ENCODE peak calls at places on chromosomes 2 and 18, in ten cellular contexts. B is HL-60, G is adrenal gland, V is choroid plexus epithelial cell, L is GM12878, T is upper lobe of right lung, M is coronary artery, C is AG04450, D is fibroblast of mammary gland, Q is A549. Z is an unnamed sample.

GRCh38 chr2:234694244-234695013 is 197.5 kb upstream of the ARL4C start:
- DNase-seq in L (no peak), G (no peak), M (no peak), B (no peak), C (no peak), Q (no peak), T (no peak), D (peak), V (peak), Z (no peak)

GRCh38 chr2:95354469-95354901 is 48.0 kb upstream of the FAHD2A start:
- DNase-seq in B (no peak), T (no peak), Q (no peak), D (no peak), C (no peak), L (no peak), V (no peak), M (peak), G (peak), Z (no peak)

GRCh38 chr2:58358024-58358423 is 116.9 kb upstream of the FANCL start:
- DNase-seq in D (no peak), L (no peak), C (no peak), M (no peak), B (no peak), G (no peak), V (no peak), Q (no peak), T (no peak), Z (no peak)

GRCh38 chr2:220228310-220229006 is 601.0 kb downstream of the SLC4A3 start:
- DNase-seq in M (no peak), G (peak), T (no peak), V (peak), C (peak), B (no peak), Q (peak), L (no peak), D (peak), Z (peak)

GRCh38 chr2:128505150-128505490 is 186.5 kb upstream of the HS6ST1 start:
- DNase-seq in L (no peak), T (peak), M (peak), B (no peak), C (no peak), G (no peak), V (no peak), Q (no peak), D (no peak), Z (no peak)

GRCh38 chr2:46971914-46972313 is 56.3 kb upstream of the MCFD2 start:
- DNase-seq in C (no peak), G (no peak), T (no peak), B (no peak), L (no peak), Q (no peak), V (no peak), M (no peak), D (no peak), Z (no peak)

GRCh38 chr18:28523758-28524475 is 347.0 kb upstream of the CDH2 start:
- DNase-seq in D (no peak), G (no peak), T (no peak), C (no peak), L (no peak), Q (no peak), V (no peak), M (no peak), B (no peak), Z (no peak)

GRCh38 chr2:207372483-207372882 is 157.3 kb upstream of the CREB1 start:
- DNase-seq in V (no peak), Q (no peak), C (no peak), G (no peak), D (no peak), L (no peak), T (no peak), M (no peak), B (no peak), Z (no peak)

GRCh38 chr18:45874501-45875184 is 49.2 kb downstream of the SIGLEC15 start:
- DNase-seq in D (peak), V (peak), Q (no peak), T (no peak), G (no peak), B (no peak), M (no peak), C (no peak), L (peak), Z (no peak)

GRCh38 chr2:30768708-30769580 is 38.3 kb downstream of the CAPN13 start:
- DNase-seq in B (no peak), M (no peak), D (no peak), L (no peak), Q (no peak), G (peak), V (no peak), T (no peak), C (no peak), Z (no peak)

GRCh38 chr18:26356045-26356785 is 130.0 kb downstream of the TAF4B start:
- DNase-seq in T (no peak), Q (no peak), C (no peak), B (no peak), G (no peak), D (no peak), M (no peak), L (peak), V (no peak), Z (no peak)

GRCh38 chr2:26616864-26617135 is 24.4 kb downstream of the CIB4 start:
- DNase-seq in D (no peak), B (no peak), T (no peak), V (no peak), C (no peak), L (no peak), G (peak), Q (no peak), M (peak), Z (no peak)

GRCh38 chr2:160635488-160635887 is 141.9 kb upstream of the RBMS1 start:
- DNase-seq in V (peak), L (no peak), B (no peak), G (no peak), Q (no peak), C (no peak), M (no peak), D (peak), T (no peak), Z (peak)

GRCh38 chr2:25388491-25388890 is 46.8 kb upstream of the DNMT3A start:
- DNase-seq in B (no peak), G (peak), L (no peak), T (no peak), M (no peak), D (no peak), Q (no peak), V (no peak), C (no peak), Z (no peak)

GRCh38 chr2:151337643-151338042 is 19.7 kb upstream of the TNFAIP6 start:
- DNase-seq in T (no peak), B (peak), V (no peak), D (peak), M (no peak), C (no peak), L (no peak), G (no peak), Q (no peak), Z (peak)

GRCh38 chr18:73662440-73662839 is 485.2 kb downstream of the FBXO15 start:
- DNase-seq in B (no peak), D (no peak), C (no peak), L (no peak), T (no peak), M (no peak), Q (no peak), V (no peak), G (no peak), Z (no peak)

GRCh38 chr18:9561774-9562173 is 52.6 kb downstream of the PPP4R1 start:
- DNase-seq in L (no peak), D (no peak), V (no peak), M (no peak), T (no peak), B (no peak), C (no peak), G (no peak), Q (no peak), Z (no peak)

GRCh38 chr2:183078163-183078466 is 432 bp upstream of the DUSP19 start:
- DNase-seq in B (no peak), D (no peak), G (no peak), L (no peak), T (no peak), V (no peak), M (no peak), C (no peak), Q (peak), Z (no peak)

GRCh38 chr18:54161267-54161666 is 63.2 kb downstream of the MBD2 start:
- DNase-seq in V (no peak), M (no peak), G (no peak), L (no peak), T (no peak), Q (no peak), C (no peak), D (no peak), B (no peak), Z (no peak)

GRCh38 chr2:205778326-205778725 is 96.0 kb downstream of the NRP2 start:
- DNase-seq in M (no peak), L (no peak), T (no peak), C (no peak), Q (no peak), G (no peak), B (no peak), D (no peak), V (no peak), Z (no peak)

GRCh38 chr2:46394649-46395510 is 84.5 kb upstream of the TMEM247 start:
- DNase-seq in L (peak), G (no peak), T (no peak), M (no peak), B (no peak), V (no peak), Q (no peak), C (no peak), D (no peak), Z (no peak)

GRCh38 chr2:120348134-120349103 is 2.5 kb downstream of the INHBB start:
- DNase-seq in C (no peak), M (no peak), B (no peak), L (no peak), Q (no peak), V (no peak), D (no peak), T (no peak), G (no peak), Z (no peak)

GRCh38 chr2:160652236-160652635 is 158.6 kb upstream of the RBMS1 start:
- DNase-seq in V (peak), Q (no peak), C (no peak), M (no peak), B (peak), G (no peak), T (peak), D (peak), L (no peak), Z (no peak)

GRCh38 chr18:75247601-75248421 is 37.2 kb downstream of the TSHZ1 start:
- DNase-seq in D (peak), G (no peak), V (peak), Q (no peak), L (no peak), M (no peak), B (no peak), C (no peak), T (no peak), Z (peak)

GRCh38 chr2:124316875-124317605 is 292.0 kb downstream of the CNTNAP5 start:
- DNase-seq in T (no peak), V (no peak), G (no peak), M (no peak), Q (no peak), C (no peak), B (no peak), L (no peak), D (no peak), Z (no peak)

GRCh38 chr18:58942486-58942885 is 77.8 kb downstream of the ZNF532 start:
- DNase-seq in G (no peak), C (no peak), D (no peak), V (peak), Q (no peak), T (no peak), B (no peak), M (no peak), L (no peak), Z (no peak)

GRCh38 chr2:232689152-232689910 is 7.8 kb upstream of the GIGYF2 start:
- DNase-seq in L (no peak), Q (no peak), M (no peak), G (peak), V (peak), T (peak), B (no peak), C (no peak), D (peak), Z (no peak)

GRCh38 chr2:232480201-232481190 is 7.1 kb downstream of the ECEL1 start:
- DNase-seq in G (no peak), L (no peak), D (no peak), Q (no peak), V (no peak), C (no peak), B (no peak), T (peak), M (no peak), Z (no peak)

GRCh38 chr2:136117391-136117841 is 533 bp downstream of the CXCR4 start:
- DNase-seq in B (no peak), Q (peak), M (no peak), L (no peak), C (no peak), D (peak), G (peak), V (peak), T (peak), Z (no peak)

GRCh38 chr2:232368311-232368731 is 10.2 kb upstream of the ALPP start:
- DNase-seq in Q (peak), T (peak), V (no peak), G (no peak), D (no peak), B (no peak), M (no peak), L (no peak), C (no peak), Z (no peak)

GRCh38 chr18:48455555-48456478 is 46.6 kb upstream of the ZBTB7C start:
- DNase-seq in D (peak), L (no peak), M (no peak), B (peak), T (no peak), G (no peak), Q (no peak), V (peak), C (peak), Z (peak)

GRCh38 chr2:235920216-235920615 is 248.0 kb downstream of the GBX2 start:
- DNase-seq in C (no peak), V (no peak), D (no peak), Q (no peak), L (no peak), M (no peak), B (no peak), G (no peak), T (no peak), Z (no peak)

GRCh38 chr2:24855703-24856102 is 62.5 kb downstream of the CENPO start:
- DNase-seq in G (peak), Q (no peak), C (no peak), D (peak), L (no peak), T (peak), M (no peak), B (no peak), V (peak), Z (no peak)

GRCh38 chr2:222480497-222480896 is 56.2 kb downstream of the SGPP2 start:
- DNase-seq in V (peak), L (no peak), Q (no peak), M (no peak), B (no peak), C (no peak), D (no peak), G (no peak), T (no peak), Z (no peak)
- H3K4me3 ChIP-seq in V (no peak), L (no peak), Q (no peak), M (no peak), B (no peak), C (no peak), D (no peak), G (no peak), T (no peak), Z (no peak)

DNA sequence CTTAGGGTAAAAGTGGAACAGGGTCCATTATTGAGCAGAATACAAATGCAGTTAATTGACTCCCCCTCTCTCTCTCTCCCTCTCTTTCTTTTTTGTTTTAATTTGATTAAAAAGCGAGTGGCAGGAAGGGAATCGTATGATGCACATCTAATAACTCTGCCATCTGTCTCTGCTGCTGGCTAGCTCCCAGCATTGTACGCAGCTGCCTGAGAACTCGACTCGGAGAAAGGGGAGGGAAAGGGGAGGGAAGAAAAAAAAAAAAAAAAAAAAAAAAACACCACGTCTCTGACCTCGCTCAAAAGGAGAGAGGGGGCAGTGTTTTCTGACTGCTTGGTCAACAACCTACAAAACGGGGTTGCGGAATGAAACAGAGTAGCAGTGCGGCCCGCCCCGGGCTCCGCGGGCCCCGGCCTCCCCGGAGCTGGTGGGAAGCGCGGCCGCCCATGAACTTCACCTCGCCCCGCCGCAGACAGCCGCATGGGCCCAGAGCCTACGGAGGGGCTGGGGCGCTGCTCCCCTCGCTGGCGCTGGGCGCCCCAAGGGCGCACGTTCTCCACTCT is 265.7 kb downstream of the TCF4 start:
- DNase-seq in M (peak), T (peak), Q (peak), G (peak), L (peak), D (peak), V (peak), C (peak), B (no peak), Z (peak)
- TF ChIP-seq CTCF in M (no peak), T (peak), Q (no peak), G (no peak), L (no peak), D (peak), V (peak), C (peak), B (no peak), Z (no peak)

GRCh38 chr2:20013061-20013721 is 723 bp upstream of the MATN3 start:
- DNase-seq in D (no peak), B (no peak), C (no peak), G (no peak), M (no peak), T (no peak), L (no peak), Q (no peak), V (peak), Z (no peak)

GRCh38 chr2:20008703-20009102 is 3.8 kb downstream of the MATN3 start:
- DNase-seq in V (no peak), Q (no peak), L (no peak), M (no peak), B (no peak), T (no peak), C (no peak), D (no peak), G (no peak), Z (no peak)

GRCh38 chr2:20012282-20013060 is at the start of gene MATN3:
- DNase-seq in D (no peak), B (no peak), T (peak), G (no peak), M (no peak), V (peak), Q (peak), C (no peak), L (no peak), Z (no peak)

GRCh38 chr2:20012032-20012281 is 511 bp downstream of the MATN3 start:
- DNase-seq in G (no peak), L (no peak), B (no peak), C (no peak), Q (no peak), T (no peak), V (no peak), M (no peak), D (no peak), Z (no peak)

GRCh38 chr2:20011276-20012031 is 1.0 kb downstream of the MATN3 start:
- DNase-seq in Q (no peak), T (no peak), C (no peak), D (no peak), G (no peak), B (no peak), M (no peak), L (no peak), V (no peak), Z (no peak)
- H3K4me3 ChIP-seq in Q (peak), T (no peak), C (no peak), D (no peak), G (no peak), B (no peak), M (peak), L (no peak), V (peak), Z (no peak)

GRCh38 chr2:10658041-10658913 is 31.5 kb downstream of the NOL10 start:
- DNase-seq in V (peak), B (no peak), D (peak), T (no peak), M (no peak), Q (no peak), C (peak), G (no peak), L (no peak), Z (peak)

GRCh38 chr2:10655841-10656225 is 33.9 kb downstream of the NOL10 start:
- DNase-seq in C (no peak), D (no peak), G (no peak), B (no peak), V (no peak), T (no peak), Q (no peak), M (no peak), L (no peak), Z (no peak)

GRCh38 chr2:10658914-10659257 is 30.9 kb downstream of the NOL10 start:
- DNase-seq in M (no peak), D (no peak), L (no peak), V (no peak), G (no peak), Q (no peak), C (no peak), T (no peak), B (no peak), Z (no peak)

GRCh38 chr2:10661846-10662245 is 27.9 kb downstream of the NOL10 start:
- DNase-seq in B (no peak), T (no peak), L (no peak), M (no peak), C (no peak), Q (no peak), G (no peak), D (no peak), V (no peak), Z (no peak)

GRCh38 chr2:10659898-10660568 is 29.7 kb downstream of the NOL10 start:
- DNase-seq in V (peak), G (peak), C (peak), M (no peak), L (no peak), B (no peak), T (no peak), D (peak), Q (peak), Z (peak)
- TF ChIP-seq CTCF in V (peak), G (peak), C (peak), M (no peak), L (peak), B (peak), T (peak), D (peak), Q (peak), Z (peak)

DNA sequence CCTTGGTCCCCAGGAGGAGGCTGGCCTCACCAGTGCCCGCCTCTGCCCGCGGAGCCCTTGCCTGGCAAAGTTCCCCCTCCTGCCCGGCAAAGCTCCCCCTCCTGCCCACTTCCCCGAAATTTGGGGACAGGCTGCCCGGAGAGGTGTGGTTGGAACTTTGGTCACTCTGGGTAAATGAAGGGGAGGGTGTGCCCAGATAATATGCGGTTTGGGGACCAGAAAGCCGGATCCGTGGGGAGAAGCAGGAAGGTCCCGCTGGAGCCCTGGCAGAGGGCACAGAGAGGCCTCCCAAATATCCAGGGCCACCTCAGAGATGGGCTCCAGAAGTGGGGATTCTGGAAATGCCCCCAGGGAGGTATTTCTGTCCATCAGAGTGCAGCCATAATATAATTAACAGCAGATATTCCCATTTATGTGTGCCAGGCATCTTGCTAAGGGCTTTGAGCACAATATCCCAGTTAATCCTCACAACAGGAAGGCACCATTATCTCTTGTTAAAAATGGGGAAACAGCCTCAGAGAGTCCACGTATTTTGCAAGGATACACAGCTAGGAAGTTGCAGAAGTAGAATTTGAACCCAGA is 848 bp downstream of the STEAP3 start:
- DNase-seq in Q (no peak), T (no peak), C (no peak), D (no peak), L (no peak), M (no peak), G (no peak), B (no peak), V (no peak), Z (no peak)
- H3K4me3 ChIP-seq in Q (peak), T (peak), C (peak), D (peak), L (peak), M (peak), G (no peak), B (peak), V (peak), Z (peak)

GRCh38 chr2:74080346-74080745 is 67.4 kb downstream of the BOLA3 start:
- DNase-seq in Q (no peak), M (no peak), B (peak), V (peak), T (no peak), G (no peak), L (no peak), D (peak), C (no peak), Z (no peak)
- TF ChIP-seq CTCF in Q (no peak), M (no peak), B (no peak), V (peak), T (no peak), G (peak), L (peak), D (peak), C (peak), Z (peak)

Z was measured in AG09309.